ENCODE peak calls at places on chromosomes 11 and 22, in four cellular contexts. C is effector memory CD4-positive, alpha-beta T cell; T is pancreas; F is dorsolateral prefrontal cortex. N is an unnamed sample.

GRCh38 chr11:83092488-83093384 is 21.0 kb upstream of the RAB30 start:
- DNase-seq in C (no peak), T (peak), F (no peak), N (no peak)

GRCh38 chr11:113282898-113283297 is 31.5 kb upstream of the TTC12 start:
- DNase-seq in C (no peak), T (no peak), F (no peak), N (no peak)

GRCh38 chr11:16769386-16769785 is 30.9 kb downstream of the C11orf58 start:
- DNase-seq in C (no peak), T (no peak), F (no peak), N (no peak)

GRCh38 chr11:44387415-44387814 is 77.5 kb upstream of the ALX4 start:
- DNase-seq in C (no peak), T (no peak), F (no peak), N (no peak)

GRCh38 chr22:36455571-36456458 is 25.6 kb downstream of the TXN2 start:
- DNase-seq in C (no peak), T (peak), F (no peak), N (no peak)

GRCh38 chr11:102158151-102158734 is 48.0 kb downstream of the YAP1 start:
- DNase-seq in C (no peak), T (no peak), F (no peak), N (no peak)

GRCh38 chr11:92424281-92424680 is 199.7 kb downstream of the FAT3 start:
- DNase-seq in C (no peak), T (no peak), F (no peak), N (no peak)

GRCh38 chr22:42178910-42179495 is 48.4 kb upstream of the CYP2D6 start:
- DNase-seq in C (no peak), T (no peak), F (no peak), N (no peak)

GRCh38 chr11:1453611-1454386 is 32.8 kb downstream of the MOB2 start:
- DNase-seq in C (peak), T (peak), F (no peak), N (no peak)

GRCh38 chr11:118427707-118428106 is 8.6 kb upstream of the KMT2A start:
- DNase-seq in C (no peak), T (no peak), F (no peak), N (no peak)

GRCh38 chr11:108835624-108836023 is 170.8 kb downstream of the DDX10 start:
- DNase-seq in C (no peak), T (no peak), F (no peak), N (no peak)

GRCh38 chr22:44200451-44200850 is 19.7 kb downstream of the PARVG start:
- DNase-seq in C (no peak), T (no peak), F (no peak), N (no peak)

GRCh38 chr11:131864205-131864604 is 493.8 kb downstream of the NTM start:
- DNase-seq in C (no peak), T (no peak), F (no peak), N (no peak)

GRCh38 chr11:11731311-11732083 is 109.7 kb upstream of the GALNT18 start:
- DNase-seq in C (no peak), T (no peak), F (peak), N (no peak)

GRCh38 chr11:123301696-123302400 is 106.8 kb upstream of the CLMP start:
- DNase-seq in C (peak), T (peak), F (peak), N (peak)

GRCh38 chr22:40620464-40621046 is 16.0 kb downstream of the MRTFA start:
- DNase-seq in C (no peak), T (no peak), F (no peak), N (no peak)
- H3K27ac ChIP-seq in C (no peak), T (no peak), F (no peak), N (no peak)

GRCh38 chr11:87144266-87144665 is 106.5 kb downstream of the TMEM135 start:
- DNase-seq in C (no peak), T (no peak), F (no peak), N (no peak)

GRCh38 chr11:87142594-87142993 is 104.9 kb downstream of the TMEM135 start:
- DNase-seq in C (no peak), T (no peak), F (no peak), N (no peak)

GRCh38 chr11:87141322-87141721 is 103.6 kb downstream of the TMEM135 start:
- DNase-seq in C (no peak), T (no peak), F (no peak), N (no peak)

GRCh38 chr11:87141980-87142514 is 104.3 kb downstream of the TMEM135 start:
- DNase-seq in C (no peak), T (no peak), F (no peak), N (no peak)

GRCh38 chr11:87143663-87144062 is 105.9 kb downstream of the TMEM135 start:
- DNase-seq in C (no peak), T (no peak), F (no peak), N (no peak)
- H3K27ac ChIP-seq in C (no peak), T (no peak), F (no peak), N (no peak)

GRCh38 chr22:40506762-40507161 is 129.8 kb downstream of the MRTFA start:
- DNase-seq in C (no peak), T (no peak), F (no peak), N (no peak)
- H3K27ac ChIP-seq in C (no peak), T (no peak), F (no peak), N (no peak)

GRCh38 chr22:30680998-30681770 is 13.5 kb upstream of the OSBP2 start:
- DNase-seq in C (no peak), T (no peak), F (peak), N (no peak)
- H3K27ac ChIP-seq in C (no peak), T (no peak), F (peak), N (peak)

DNA sequence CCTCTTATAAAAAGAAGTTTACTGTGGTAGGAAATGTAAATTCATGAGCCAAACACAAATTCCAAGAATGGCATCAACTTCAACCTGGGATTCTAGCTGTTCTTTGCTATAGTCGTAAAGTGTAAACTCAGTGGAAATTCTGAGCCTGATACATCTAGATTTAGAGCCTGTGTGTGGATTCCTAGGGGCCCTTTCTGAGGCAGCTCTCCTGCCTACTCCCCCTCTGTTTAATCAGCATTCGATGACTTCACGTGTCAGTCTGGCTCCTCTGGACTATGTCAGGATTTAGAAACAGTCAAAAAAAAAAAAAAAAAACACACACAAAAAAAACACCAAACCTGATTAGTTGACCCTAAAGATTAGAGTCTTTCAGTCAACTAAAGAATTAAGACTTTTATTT is 93.1 kb upstream of the SC5D start:
- DNase-seq in C (no peak), T (no peak), F (no peak), N (no peak)
- H3K27ac ChIP-seq in C (no peak), T (no peak), F (no peak), N (no peak)

GRCh38 chr11:121696947-121697346 is 244.2 kb upstream of the SORL1-AS1 start:
- DNase-seq in C (no peak), T (no peak), F (no peak), N (no peak)
- H3K27ac ChIP-seq in C (no peak), T (peak), F (peak), N (peak)

N was measured in caudate nucleus.